ENCODE peak calls at places on chromosomes 7 and 10, in ten cellular contexts. G is substantia nigra; U is epithelial cell of esophagus; T is iPS-NIHi11; Y is T-cell; N is stimulated activated CD4-positive, alpha-beta T cell treated with anti-CD3 and anti-CD28 coated beads, Interleukin-2, amount 100 ng/mL, for 24 hours; E is cardiac muscle cell; J is GM23248; X is PC-3; K is putamen. Z is an unnamed sample.

GRCh38 chr7:139727151-139727705 is 50.6 kb downstream of the HIPK2 start:
- DNase-seq in Y (no peak), U (peak), K (no peak), J (peak), X (peak), T (no peak), E (no peak), G (no peak), N (no peak), Z (no peak)

GRCh38 chr7:151754142-151754590 is 122.7 kb downstream of the PRKAG2 start:
- DNase-seq in U (peak), T (peak), J (peak), X (peak), Y (no peak), E (peak), G (peak), K (no peak), N (peak), Z (peak)

GRCh38 chr7:155496267-155497005 is 38.5 kb downstream of the EN2 start:
- DNase-seq in X (no peak), K (no peak), Y (no peak), E (no peak), J (no peak), T (no peak), G (no peak), N (no peak), U (no peak), Z (no peak)

GRCh38 chr10:119667562-119668328 is 16.6 kb downstream of the BAG3 start:
- DNase-seq in J (peak), E (peak), X (peak), G (no peak), T (peak), N (no peak), U (peak), K (no peak), Y (no peak), Z (no peak)

GRCh38 chr7:31068006-31068675 is 16.0 kb downstream of the ADCYAP1R1 start:
- DNase-seq in K (no peak), E (no peak), J (no peak), T (no peak), X (no peak), G (no peak), N (no peak), Y (no peak), U (no peak), Z (no peak)

GRCh38 chr7:44072364-44073231 is 7.2 kb upstream of the PGAM2 start:
- DNase-seq in U (peak), Y (no peak), T (peak), K (no peak), X (peak), E (peak), N (peak), G (peak), J (peak), Z (peak)

GRCh38 chr10:111207525-111207924 is 130.7 kb downstream of the ADRA2A start:
- DNase-seq in T (peak), G (no peak), J (no peak), U (no peak), K (no peak), X (no peak), Y (no peak), N (peak), E (no peak), Z (no peak)

GRCh38 chr10:58854811-58855210 is 321.6 kb upstream of the PHYHIPL start:
- DNase-seq in U (no peak), T (no peak), E (no peak), X (no peak), J (no peak), N (no peak), K (no peak), G (no peak), Y (no peak), Z (no peak)

GRCh38 chr7:155456772-155457543 is 971 bp upstream of the EN2 start:
- DNase-seq in U (peak), J (peak), K (peak), E (peak), Y (no peak), T (peak), N (peak), X (peak), G (peak), Z (peak)

GRCh38 chr10:101032637-101033201 is 1.7 kb downstream of the SFXN3 start:
- DNase-seq in X (peak), T (peak), N (peak), U (peak), E (no peak), K (peak), Y (no peak), J (peak), G (peak), Z (peak)

GRCh38 chr10:127872011-127872741 is 20.6 kb downstream of the CLRN3 start:
- DNase-seq in X (no peak), N (no peak), T (no peak), U (peak), G (no peak), Y (no peak), K (no peak), E (no peak), J (peak), Z (peak)

GRCh38 chr10:4470231-4470840 is 355.7 kb upstream of the AKR1E2 start:
- DNase-seq in E (no peak), U (peak), T (no peak), K (no peak), N (no peak), X (peak), J (peak), Y (no peak), G (no peak), Z (no peak)

GRCh38 chr7:80635533-80635932 is 2.9 kb upstream of the CD36 start:
- DNase-seq in E (no peak), X (no peak), Y (no peak), N (no peak), T (no peak), U (no peak), G (no peak), J (peak), K (no peak), Z (no peak)

GRCh38 chr7:3301831-3302618 is 973 bp downstream of the SDK1 start:
- DNase-seq in G (no peak), Y (no peak), J (peak), K (peak), N (peak), U (peak), T (peak), X (peak), E (peak), Z (peak)

GRCh38 chr7:12212051-12212485 is 974 bp downstream of the TMEM106B start:
- DNase-seq in E (peak), N (no peak), G (no peak), Y (no peak), T (no peak), J (peak), X (no peak), K (peak), U (peak), Z (peak)

GRCh38 chr10:18233775-18234174 is 93.6 kb downstream of the CACNB2 start:
- DNase-seq in Y (no peak), X (peak), G (no peak), N (no peak), K (no peak), U (peak), T (peak), J (no peak), E (peak), Z (no peak)

GRCh38 chr7:85483205-85483604 is 296.3 kb upstream of the SEMA3D start:
- DNase-seq in T (no peak), K (no peak), U (peak), E (no peak), Y (no peak), N (no peak), J (peak), G (no peak), X (no peak), Z (no peak)

GRCh38 chr10:33038672-33039071 is 80.6 kb upstream of the ITGB1 start:
- DNase-seq in K (no peak), T (no peak), Y (no peak), N (no peak), E (no peak), G (no peak), U (no peak), X (no peak), J (no peak), Z (no peak)

Z was measured in Ammon's horn.